ENCODE peak calls at places on chromosomes 3 and 15, in ten cellular contexts. B is GM04504; Y is osteocyte; K is fibroblast of the conjunctiva; J is NCI-H345; A is dermis blood vessel endothelial cell; Z is DMS153; T is naive thymus-derived CD8-positive, alpha-beta T cell; N is neural crest cell; D is sciatic nerve. V is an unnamed sample.

GRCh38 chr15:100537326-100537725 is 8.6 kb upstream of the CERS3 start:
- DNase-seq in B (no peak), Y (no peak), K (no peak), J (no peak), A (no peak), Z (no peak), T (no peak), N (no peak), D (no peak), V (no peak)

GRCh38 chr3:126908752-126909275 is 74.1 kb upstream of the PLXNA1 start:
- DNase-seq in B (no peak), Y (no peak), K (no peak), J (no peak), A (no peak), Z (no peak), T (no peak), N (no peak), D (no peak), V (no peak)

GRCh38 chr3:149487598-149488197 is 13.2 kb downstream of the TM4SF4 start:
- DNase-seq in B (no peak), Y (no peak), K (no peak), J (no peak), A (peak; percentile 41), Z (no peak), T (no peak), N (peak; percentile 20), D (no peak), V (no peak)

GRCh38 chr3:189981668-189982067 is 139.0 kb downstream of the P3H2 start:
- DNase-seq in B (peak; percentile 94), Y (no peak), K (peak; percentile 69), J (no peak), A (peak; percentile 73), Z (no peak), T (no peak), N (no peak), D (no peak), V (no peak)

GRCh38 chr15:26201177-26201858 is 338.2 kb upstream of the ATP10A start:
- DNase-seq in B (no peak), Y (no peak), K (no peak), J (no peak), A (no peak), Z (peak; percentile 16), T (no peak), N (no peak), D (no peak), V (no peak)

GRCh38 chr3:78314327-78314726 is 1274.4 kb downstream of the ROBO2 start:
- DNase-seq in B (no peak), Y (no peak), K (no peak), J (no peak), A (no peak), Z (no peak), T (no peak), N (no peak), D (no peak), V (no peak)

GRCh38 chr3:126259411-126260391 is 79.3 kb upstream of the ALDH1L1 start:
- DNase-seq in B (no peak), Y (no peak), K (no peak), J (no peak), A (peak; percentile 75), Z (no peak), T (no peak), N (peak; percentile 36), D (peak; percentile 72), V (peak; percentile 84)

GRCh38 chr3:129727707-129728106 is 121.2 kb upstream of the PLXND1 start:
- DNase-seq in B (no peak), Y (no peak), K (no peak), J (no peak), A (no peak), Z (no peak), T (no peak), N (no peak), D (no peak), V (no peak)

GRCh38 chr15:95247068-95247984 is 1016.0 kb downstream of the MCTP2 start:
- DNase-seq in B (peak; percentile 76), Y (no peak), K (peak; percentile 86), J (no peak), A (peak; percentile 92), Z (no peak), T (no peak), N (no peak), D (no peak), V (no peak)

GRCh38 chr3:170753421-170754344 is 116.3 kb downstream of the RPL22L1 start:
- DNase-seq in B (no peak), Y (no peak), K (peak; percentile 41), J (no peak), A (peak; percentile 62), Z (no peak), T (no peak), N (no peak), D (no peak), V (no peak)

GRCh38 chr15:36414670-36415069 is 164.8 kb upstream of the CDIN1 start:
- DNase-seq in B (no peak), Y (no peak), K (no peak), J (no peak), A (peak; percentile 13), Z (no peak), T (no peak), N (no peak), D (no peak), V (no peak)

GRCh38 chr3:138308783-138309182 is 20.9 kb downstream of the NME9 start:
- DNase-seq in B (no peak), Y (no peak), K (no peak), J (no peak), A (no peak), Z (no peak), T (no peak), N (no peak), D (no peak), V (no peak)

GRCh38 chr15:36958611-36959010 is 141.7 kb downstream of the MEIS2 start:
- DNase-seq in B (peak; percentile 6), Y (no peak), K (no peak), J (no peak), A (no peak), Z (no peak), T (no peak), N (no peak), D (no peak), V (no peak)

GRCh38 chr3:169354774-169355501 is 308.6 kb downstream of the MECOM start:
- DNase-seq in B (no peak), Y (no peak), K (no peak), J (peak; percentile 82), A (peak; percentile 38), Z (peak; percentile 96), T (no peak), N (no peak), D (no peak), V (no peak)

GRCh38 chr3:194003128-194004057 is 132.6 kb upstream of the HES1 start:
- DNase-seq in B (peak; percentile 88), Y (peak; percentile 91), K (peak; percentile 87), J (peak; percentile 58), A (peak; percentile 98), Z (peak; percentile 82), T (no peak), N (peak; percentile 54), D (peak; percentile 91), V (peak; percentile 94)

GRCh38 chr15:59367022-59367451 is 5.6 kb downstream of the MYO1E start:
- DNase-seq in B (no peak), Y (no peak), K (no peak), J (no peak), A (no peak), Z (no peak), T (no peak), N (no peak), D (no peak), V (no peak)

GRCh38 chr3:125141596-125142417 is 70.7 kb downstream of the SLC12A8 start:
- DNase-seq in B (no peak), Y (no peak), K (no peak), J (no peak), A (peak; percentile 63), Z (peak; percentile 41), T (peak; percentile 59), N (peak; percentile 40), D (peak; percentile 81), V (peak; percentile 89)

GRCh38 chr15:31327674-31328424 is 1.2 kb downstream of the KLF13 start:
- DNase-seq in B (no peak), Y (no peak), K (no peak), J (peak; percentile 81), A (peak; percentile 58), Z (no peak), T (peak; percentile 83), N (peak; percentile 26), D (peak; percentile 80), V (peak; percentile 88)

GRCh38 chr15:39344662-39345141 is 236.2 kb upstream of the THBS1 start:
- DNase-seq in B (peak; percentile 75), Y (no peak), K (no peak), J (peak; percentile 27), A (no peak), Z (peak; percentile 16), T (no peak), N (no peak), D (no peak), V (no peak)

GRCh38 chr3:52532838-52533622 is 627 bp downstream of the NT5DC2 start:
- DNase-seq in B (no peak), Y (peak; percentile 82), K (no peak), J (no peak), A (peak; percentile 42), Z (no peak), T (peak; percentile 27), N (peak; percentile 37), D (peak; percentile 66), V (peak; percentile 77)

GRCh38 chr3:107285197-107285596 is 92.0 kb upstream of the CCDC54 start:
- DNase-seq in B (no peak), Y (no peak), K (no peak), J (no peak), A (no peak), Z (no peak), T (no peak), N (no peak), D (no peak), V (no peak)

GRCh38 chr15:100588638-100589242 is 13.2 kb downstream of the LINS1 start:
- DNase-seq in B (no peak), Y (no peak), K (no peak), J (no peak), A (peak; percentile 35), Z (no peak), T (no peak), N (no peak), D (no peak), V (no peak)